ENCODE peak calls at places on chromosome 17, in five cellular contexts. One of them, this sample, is unnamed.

GRCh38 chr17:21218831-21219380 is 4.9 kb upstream of the TMEM11 start:
- ATAC-seq in HepG2: no peak
- ATAC-seq in A549: no peak
- ATAC-seq in IMR-90: no peak
- ATAC-seq in GM12878: no peak
- ATAC-seq in this sample: no peak

GRCh38 chr17:48646183-48647102 is 20.3 kb upstream of the HOXB9 start:
- ATAC-seq in HepG2: peak
- ATAC-seq in A549: peak
- ATAC-seq in IMR-90: no peak
- ATAC-seq in GM12878: peak
- ATAC-seq in this sample: no peak

GRCh38 chr17:5892897-5893656 is 177.1 kb upstream of the WSCD1 start:
- ATAC-seq in HepG2: no peak
- ATAC-seq in A549: no peak
- ATAC-seq in IMR-90: no peak
- ATAC-seq in GM12878: no peak
- ATAC-seq in this sample: no peak

GRCh38 chr17:81695801-81696200 is 7.4 kb upstream of the MRPL12 start:
- ATAC-seq in HepG2: peak
- ATAC-seq in A549: peak
- ATAC-seq in IMR-90: no peak
- ATAC-seq in GM12878: no peak
- ATAC-seq in this sample: no peak

GRCh38 chr17:69581061-69581955 is 166.8 kb downstream of the MAP2K6 start:
- ATAC-seq in HepG2: no peak
- ATAC-seq in A549: no peak
- ATAC-seq in IMR-90: peak
- ATAC-seq in GM12878: peak
- ATAC-seq in this sample: no peak

GRCh38 chr17:13030459-13031305 is 12.9 kb upstream of the ELAC2 start:
- ATAC-seq in HepG2: peak
- ATAC-seq in A549: peak
- ATAC-seq in IMR-90: peak
- ATAC-seq in GM12878: peak
- ATAC-seq in this sample: no peak

GRCh38 chr17:82203920-82204319 is 8.7 kb downstream of the CCDC57 start:
- ATAC-seq in HepG2: no peak
- ATAC-seq in A549: no peak
- ATAC-seq in IMR-90: no peak
- ATAC-seq in GM12878: no peak
- ATAC-seq in this sample: no peak

GRCh38 chr17:79515646-79516604 is 94.9 kb downstream of the RBFOX3 start:
- ATAC-seq in HepG2: no peak
- ATAC-seq in A549: peak
- ATAC-seq in IMR-90: no peak
- ATAC-seq in GM12878: no peak
- ATAC-seq in this sample: no peak

GRCh38 chr17:15511142-15511541 is 43.7 kb upstream of the CDRT4 start:
- ATAC-seq in HepG2: no peak
- ATAC-seq in A549: no peak
- ATAC-seq in IMR-90: no peak
- ATAC-seq in GM12878: peak
- ATAC-seq in this sample: no peak

GRCh38 chr17:74427048-74427762 is 4.7 kb upstream of the GPRC5C start:
- ATAC-seq in HepG2: peak
- ATAC-seq in A549: no peak
- ATAC-seq in IMR-90: no peak
- ATAC-seq in GM12878: no peak
- ATAC-seq in this sample: no peak

GRCh38 chr17:67619555-67619954 is 98.2 kb upstream of the NOL11 start:
- ATAC-seq in HepG2: no peak
- ATAC-seq in A549: no peak
- ATAC-seq in IMR-90: no peak
- ATAC-seq in GM12878: no peak
- ATAC-seq in this sample: no peak

GRCh38 chr17:28712037-28712704 is 483 bp upstream of the PROCA1 start:
- ATAC-seq in HepG2: peak
- ATAC-seq in A549: no peak
- ATAC-seq in IMR-90: no peak
- ATAC-seq in GM12878: peak
- ATAC-seq in this sample: no peak

DNA sequence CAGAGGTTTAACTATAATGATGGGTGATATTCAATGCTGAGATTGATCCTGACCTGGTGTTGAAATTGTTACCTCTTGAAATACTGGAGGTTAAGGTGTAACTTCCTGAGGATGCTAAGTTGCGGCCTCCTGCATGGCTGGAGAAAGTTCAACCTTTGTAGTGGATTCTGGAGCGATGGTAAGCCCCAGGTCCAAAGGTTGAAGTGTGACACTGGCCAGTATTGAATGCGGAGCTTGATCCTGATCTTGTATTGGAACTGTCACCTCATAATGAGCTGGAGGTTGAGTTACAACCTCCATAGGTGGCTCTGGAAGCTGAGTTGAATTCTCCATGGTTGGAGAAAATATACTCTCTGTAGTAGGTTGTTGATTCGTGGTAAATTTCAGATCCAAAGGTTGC is 17.0 kb downstream of the RDM1 start:
- ATAC-seq in HepG2: peak
- ATAC-seq in A549: no peak
- ATAC-seq in IMR-90: no peak
- ATAC-seq in GM12878: no peak
- ATAC-seq in this sample: no peak
- TF ChIP-seq POLR2A in HepG2: no peak
- TF ChIP-seq POLR2A in A549: no peak
- TF ChIP-seq POLR2A in IMR-90: no peak
- TF ChIP-seq POLR2A in GM12878: no peak
- TF ChIP-seq POLR2A in this sample: no peak

GRCh38 chr17:73232587-73233373 is 28.9 kb downstream of the CPSF4L start:
- ATAC-seq in HepG2: peak
- ATAC-seq in A549: peak
- ATAC-seq in IMR-90: peak
- ATAC-seq in GM12878: peak
- ATAC-seq in this sample: peak
- TF ChIP-seq POLR2A in HepG2: no peak
- TF ChIP-seq POLR2A in A549: no peak
- TF ChIP-seq POLR2A in IMR-90: no peak
- TF ChIP-seq POLR2A in GM12878: no peak
- TF ChIP-seq POLR2A in this sample: no peak

DNA sequence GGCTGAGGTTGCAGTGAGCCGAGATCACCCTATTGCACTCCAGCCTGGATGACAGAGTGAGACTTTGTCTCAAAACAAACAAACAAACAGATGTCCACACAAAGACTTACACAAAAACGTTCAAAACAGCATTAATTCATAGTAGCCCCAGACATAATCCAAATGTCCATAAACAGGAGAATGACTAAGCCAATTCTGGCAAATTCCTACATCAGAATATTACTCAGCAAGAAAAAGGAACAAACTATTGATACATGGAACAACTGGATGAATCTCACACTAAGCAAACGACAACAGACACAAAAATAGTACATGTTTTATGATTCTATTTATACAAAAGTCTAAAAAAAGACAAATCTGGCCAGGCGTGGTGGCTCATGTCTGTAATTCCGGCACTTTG is 10.8 kb upstream of the KPNB1 start:
- ATAC-seq in HepG2: no peak
- ATAC-seq in A549: no peak
- ATAC-seq in IMR-90: no peak
- ATAC-seq in GM12878: no peak
- ATAC-seq in this sample: no peak
- TF ChIP-seq POLR2A in HepG2: no peak
- TF ChIP-seq POLR2A in A549: no peak
- TF ChIP-seq POLR2A in IMR-90: no peak
- TF ChIP-seq POLR2A in GM12878: no peak
- TF ChIP-seq POLR2A in this sample: no peak

GRCh38 chr17:35342207-35342744 is 31.1 kb downstream of the SLFN11 start:
- ATAC-seq in HepG2: no peak
- ATAC-seq in A549: no peak
- ATAC-seq in IMR-90: no peak
- ATAC-seq in GM12878: no peak
- ATAC-seq in this sample: no peak

GRCh38 chr17:35341465-35341992 is 31.9 kb downstream of the SLFN11 start:
- ATAC-seq in HepG2: no peak
- ATAC-seq in A549: no peak
- ATAC-seq in IMR-90: no peak
- ATAC-seq in GM12878: peak
- ATAC-seq in this sample: no peak

GRCh38 chr17:35345926-35346771 is 27.3 kb downstream of the SLFN11 start:
- ATAC-seq in HepG2: peak
- ATAC-seq in A549: peak
- ATAC-seq in IMR-90: peak
- ATAC-seq in GM12878: peak
- ATAC-seq in this sample: peak

GRCh38 chr17:35344262-35344661 is 29.2 kb downstream of the SLFN11 start:
- ATAC-seq in HepG2: no peak
- ATAC-seq in A549: no peak
- ATAC-seq in IMR-90: no peak
- ATAC-seq in GM12878: no peak
- ATAC-seq in this sample: no peak

GRCh38 chr17:35345445-35345925 is 27.9 kb downstream of the SLFN11 start:
- ATAC-seq in HepG2: no peak
- ATAC-seq in A549: no peak
- ATAC-seq in IMR-90: no peak
- ATAC-seq in GM12878: no peak
- ATAC-seq in this sample: no peak
- TF ChIP-seq POLR2A in HepG2: no peak
- TF ChIP-seq POLR2A in A549: no peak
- TF ChIP-seq POLR2A in IMR-90: no peak
- TF ChIP-seq POLR2A in GM12878: no peak
- TF ChIP-seq POLR2A in this sample: no peak

DNA sequence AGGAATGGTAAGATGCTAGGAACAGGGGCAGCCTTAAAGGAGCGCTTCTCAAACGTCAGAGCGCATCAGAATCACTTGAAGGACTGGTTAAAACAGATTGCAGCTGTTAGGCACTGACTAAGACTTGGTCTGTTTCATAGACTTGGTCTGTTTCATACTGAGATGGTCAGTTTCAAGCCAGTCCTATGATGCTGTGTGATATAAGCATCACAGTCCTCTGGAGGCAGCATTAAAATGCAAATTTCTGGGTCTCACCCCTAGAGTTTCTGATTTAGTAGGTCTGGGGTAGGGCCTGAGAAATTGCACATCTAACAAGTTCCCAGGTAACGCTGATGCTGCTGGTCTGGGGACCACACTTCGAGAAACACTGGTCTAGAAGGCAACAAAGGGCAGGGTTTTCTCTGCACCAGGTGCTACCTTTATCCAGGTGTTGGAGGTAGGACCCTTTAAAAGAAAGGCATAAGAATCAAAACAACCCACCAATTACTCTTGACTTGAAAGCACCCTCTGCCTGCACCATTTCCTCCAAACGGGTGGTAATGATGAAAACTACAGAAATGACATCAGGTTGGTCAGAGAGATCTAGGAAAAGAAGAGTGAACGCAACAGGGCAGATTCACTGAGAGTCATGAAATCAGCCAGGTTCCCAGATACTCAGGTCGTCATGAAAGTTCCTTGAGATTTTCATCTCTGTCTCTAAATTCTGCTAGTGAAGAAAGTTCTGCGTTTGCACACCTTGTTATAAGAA is 95.1 kb upstream of the RCVRN start:
- ATAC-seq in HepG2: no peak
- ATAC-seq in A549: no peak
- ATAC-seq in IMR-90: no peak
- ATAC-seq in GM12878: peak
- ATAC-seq in this sample: no peak
- TF ChIP-seq POLR2A in HepG2: no peak
- TF ChIP-seq POLR2A in A549: no peak
- TF ChIP-seq POLR2A in IMR-90: no peak
- TF ChIP-seq POLR2A in GM12878: no peak
- TF ChIP-seq POLR2A in this sample: no peak